ENCODE peak calls at places on chromosomes 2 and 18, in ten cellular contexts. Y is suprapubic skin, M is vagina, R is H54, U is uterus, A is gastrocnemius medialis, O is breast epithelium, Z is GM12891, V is transverse colon, C is GM12878. X is an unnamed sample.

GRCh38 chr2:32865399-32866068 is 81.2 kb upstream of the LTBP1 start:
- DNase-seq in U (no peak), V (no peak), R (peak; percentile 64), M (no peak), Z (no peak), A (no peak), Y (no peak), O (no peak), C (no peak), X (peak; percentile 17)

GRCh38 chr18:68354176-68354575 is 360.7 kb downstream of the TMX3 start:
- DNase-seq in A (no peak), U (no peak), R (no peak), C (no peak), V (no peak), Z (no peak), M (no peak), Y (no peak), O (no peak), X (no peak)

GRCh38 chr18:8991131-8991530 is 111.4 kb upstream of the NDUFV2 start:
- DNase-seq in O (no peak), R (no peak), V (no peak), A (no peak), U (no peak), C (no peak), Y (no peak), M (no peak), Z (no peak), X (no peak)

GRCh38 chr2:209970271-209970670 is 32.2 kb upstream of the RPE start:
- DNase-seq in U (no peak), A (no peak), Y (no peak), C (no peak), R (no peak), Z (no peak), V (no peak), M (no peak), O (no peak), X (no peak)

GRCh38 chr2:63424329-63425078 is 163.8 kb downstream of the WDPCP start:
- DNase-seq in C (no peak), Y (no peak), O (no peak), R (peak; percentile 7), Z (peak; percentile 6), V (no peak), A (no peak), U (no peak), M (no peak), X (peak; percentile 68)

GRCh38 chr2:145095641-145096435 is 575.9 kb upstream of the ZEB2 start:
- DNase-seq in R (no peak), O (no peak), C (no peak), A (no peak), U (no peak), Y (no peak), V (no peak), M (no peak), Z (no peak), X (no peak)

GRCh38 chr2:18311413-18311812 is 249.0 kb downstream of the RDH14 start:
- DNase-seq in V (no peak), Y (no peak), M (no peak), U (no peak), R (no peak), C (no peak), O (no peak), A (no peak), Z (no peak), X (no peak)

GRCh38 chr18:42534313-42534712 is 579.3 kb downstream of the PIK3C3 start:
- DNase-seq in C (no peak), A (no peak), V (no peak), R (no peak), U (no peak), O (no peak), Z (no peak), M (no peak), Y (no peak), X (no peak)

GRCh38 chr2:44364604-44365003 is 2.9 kb downstream of the CAMKMT start:
- DNase-seq in Z (no peak), R (no peak), V (no peak), A (no peak), Y (no peak), O (no peak), M (no peak), U (no peak), C (no peak), X (peak; percentile 93)

GRCh38 chr2:188345020-188345419 is 53.3 kb downstream of the GULP1 start:
- DNase-seq in V (no peak), A (no peak), M (no peak), Y (no peak), C (no peak), R (no peak), O (no peak), U (no peak), Z (no peak), X (no peak)

GRCh38 chr2:217366996-217367395 is 507.1 kb upstream of the TNP1 start:
- DNase-seq in M (no peak), Z (no peak), R (no peak), A (no peak), V (no peak), U (peak; percentile 50), Y (no peak), O (no peak), C (no peak), X (no peak)

GRCh38 chr2:44741507-44741906 is 200.0 kb upstream of the SIX3 start:
- DNase-seq in V (no peak), R (no peak), A (no peak), C (no peak), Z (no peak), O (no peak), U (no peak), M (no peak), Y (no peak), X (no peak)

GRCh38 chr2:29923110-29923721 is 1.8 kb upstream of the ALK start:
- DNase-seq in M (no peak), Z (peak; percentile 39), C (no peak), R (peak; percentile 64), A (peak; percentile 15), V (peak; percentile 46), U (peak; percentile 23), Y (no peak), O (no peak), X (peak; percentile 54)

GRCh38 chr2:239212121-239212520 is 188.7 kb downstream of the HDAC4 start:
- DNase-seq in Z (no peak), A (no peak), R (no peak), M (no peak), C (no peak), Y (peak; percentile 37), U (no peak), O (no peak), V (no peak), X (no peak)

GRCh38 chr2:74908763-74909444 is 49.5 kb upstream of the POLE4 start:
- DNase-seq in A (no peak), O (no peak), V (peak; percentile 70), U (no peak), Z (no peak), C (no peak), M (peak; percentile 67), R (no peak), Y (no peak), X (no peak)

GRCh38 chr2:9972621-9973445 is 21.3 kb downstream of the GRHL1 start:
- DNase-seq in U (no peak), Y (peak; percentile 82), A (no peak), R (no peak), C (no peak), V (no peak), O (no peak), Z (no peak), M (no peak), X (no peak)

DNA sequence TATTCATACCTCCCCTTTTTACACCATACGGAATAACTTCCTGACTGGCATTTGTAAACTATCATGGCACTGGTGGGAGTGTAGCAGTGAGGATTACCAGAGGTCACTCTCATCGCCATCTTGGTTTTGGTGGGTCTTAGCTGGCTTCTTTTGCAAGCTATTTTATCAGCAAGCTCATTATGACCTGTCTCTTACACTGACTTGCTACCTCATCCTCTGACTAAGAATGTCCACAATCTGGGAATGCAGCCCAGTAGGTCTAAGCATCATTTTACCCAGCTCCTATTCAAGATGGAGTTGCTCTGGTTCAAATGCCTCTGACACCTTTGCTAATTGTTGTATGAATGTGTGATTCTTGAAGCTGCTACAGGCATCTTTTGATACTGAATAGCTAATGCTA is 950.8 kb upstream of the SLC39A10 start:
- DNase-seq in U (no peak), R (no peak), A (no peak), M (no peak), V (no peak), Y (no peak), O (no peak), Z (no peak), C (no peak), X (no peak)
- TF ChIP-seq POLR2A in U (no peak), R (no peak), A (no peak), M (no peak), V (no peak), Y (no peak), O (no peak), Z (no peak), C (no peak), X (no peak)

DNA sequence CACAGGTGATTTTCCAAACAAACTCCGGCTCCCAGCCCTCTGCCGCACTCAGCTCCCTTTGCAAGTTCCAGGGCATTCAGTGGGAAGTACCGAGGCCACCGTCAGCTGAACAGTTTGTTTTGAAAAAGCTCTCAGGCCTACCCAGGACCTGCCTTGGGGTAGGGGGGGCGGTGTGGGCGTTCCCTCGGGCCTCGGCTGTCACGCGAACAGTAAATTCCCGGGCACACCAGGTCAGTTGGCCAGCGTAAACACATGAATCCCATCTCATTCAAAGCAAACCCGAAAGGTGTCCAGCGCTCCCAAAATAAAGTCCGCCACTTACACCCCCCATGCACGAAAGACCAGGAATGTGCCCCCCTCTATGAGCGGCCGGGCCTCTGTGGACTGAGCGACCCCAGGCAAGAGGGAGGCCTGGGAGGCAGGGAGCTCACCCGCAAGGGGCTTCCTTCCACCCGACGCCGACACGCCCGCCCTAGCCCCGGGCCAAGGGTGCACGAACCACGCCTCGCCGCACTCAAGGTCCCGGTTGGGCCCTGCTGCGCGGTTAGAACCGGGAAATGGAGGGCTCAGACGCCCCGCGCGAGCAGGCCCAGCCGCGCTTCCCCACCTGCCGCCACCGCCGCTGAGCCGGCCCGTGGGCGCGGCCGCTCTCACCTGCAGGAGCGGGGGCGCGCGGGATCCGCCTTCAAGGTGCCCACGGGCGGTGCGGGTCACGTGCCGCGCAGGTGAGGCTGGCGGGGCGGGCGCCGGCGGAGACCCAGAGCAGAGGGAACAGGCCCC is at the start of gene WDSUB1:
- DNase-seq in M (no peak), Y (peak; percentile 86), A (peak; percentile 45), U (peak; percentile 73), O (peak; percentile 69), V (peak; percentile 73), R (peak; percentile 37), C (no peak), Z (peak; percentile 15), X (peak; percentile 70)
- TF ChIP-seq POLR2A in M (no peak), Y (no peak), A (peak; percentile 43), U (no peak), O (no peak), V (no peak), R (no peak), C (peak; percentile 70), Z (no peak), X (no peak)

GRCh38 chr18:22169011-22169888 is at the start of gene GATA6:
- DNase-seq in V (peak; percentile 91), Y (peak; percentile 80), U (peak; percentile 95), R (peak; percentile 85), C (no peak), M (no peak), Z (peak; percentile 63), O (no peak), A (no peak), X (peak; percentile 68)
- TF ChIP-seq POLR2A in V (peak; percentile 98), Y (no peak), U (peak; percentile 90), R (peak; percentile 67), C (no peak), M (no peak), Z (no peak), O (no peak), A (peak; percentile 43), X (no peak)

GRCh38 chr18:3667255-3668137 is 217.5 kb downstream of the TGIF1 start:
- DNase-seq in Y (no peak), R (no peak), U (no peak), Z (no peak), O (no peak), M (no peak), C (no peak), V (no peak), A (no peak), X (no peak)
- TF ChIP-seq POLR2A in Y (no peak), R (no peak), U (no peak), Z (no peak), O (no peak), M (no peak), C (no peak), V (no peak), A (no peak), X (no peak)

X was measured in erythroblast.